ENCODE peak calls at places on chromosomes 3 and 15, in six cellular contexts. One of them, this sample, is unnamed.

GRCh38 chr15:33154366-33155166 is 39.9 kb downstream of the FMN1 start:
- DNase-seq in suprapubic skin: no peak
- DNase-seq in tibial nerve: peak; percentile 14
- DNase-seq in stomach: no peak
- DNase-seq in A549: no peak
- DNase-seq in sigmoid colon: peak; percentile 76
- DNase-seq in this sample: no peak

GRCh38 chr3:177514341-177515193 is 317.3 kb upstream of the TBL1XR1 start:
- DNase-seq in suprapubic skin: no peak
- DNase-seq in tibial nerve: no peak
- DNase-seq in stomach: no peak
- DNase-seq in A549: no peak
- DNase-seq in sigmoid colon: no peak
- DNase-seq in this sample: no peak

GRCh38 chr3:188700497-188700896 is 471.3 kb upstream of the TPRG1 start:
- DNase-seq in suprapubic skin: no peak
- DNase-seq in tibial nerve: no peak
- DNase-seq in stomach: no peak
- DNase-seq in A549: no peak
- DNase-seq in sigmoid colon: no peak
- DNase-seq in this sample: no peak

GRCh38 chr3:171132873-171133272 is 106.4 kb upstream of the SLC2A2 start:
- DNase-seq in suprapubic skin: no peak
- DNase-seq in tibial nerve: no peak
- DNase-seq in stomach: no peak
- DNase-seq in A549: no peak
- DNase-seq in sigmoid colon: no peak
- DNase-seq in this sample: no peak

GRCh38 chr15:81155375-81156218 is 21.5 kb downstream of the CFAP161 start:
- DNase-seq in suprapubic skin: peak; percentile 77
- DNase-seq in tibial nerve: no peak
- DNase-seq in stomach: peak; percentile 36
- DNase-seq in A549: peak; percentile 69
- DNase-seq in sigmoid colon: peak; percentile 78
- DNase-seq in this sample: no peak

GRCh38 chr3:29128004-29128403 is 152.9 kb upstream of the RBMS3 start:
- DNase-seq in suprapubic skin: no peak
- DNase-seq in tibial nerve: no peak
- DNase-seq in stomach: no peak
- DNase-seq in A549: no peak
- DNase-seq in sigmoid colon: no peak
- DNase-seq in this sample: no peak

GRCh38 chr3:115800489-115801080 is 177.3 kb downstream of the GAP43 start:
- DNase-seq in suprapubic skin: no peak
- DNase-seq in tibial nerve: no peak
- DNase-seq in stomach: no peak
- DNase-seq in A549: peak; percentile 76
- DNase-seq in sigmoid colon: no peak
- DNase-seq in this sample: no peak

GRCh38 chr3:138434875-138435772 is 708 bp downstream of the ESYT3 start:
- DNase-seq in suprapubic skin: peak; percentile 63
- DNase-seq in tibial nerve: no peak
- DNase-seq in stomach: no peak
- DNase-seq in A549: peak; percentile 6
- DNase-seq in sigmoid colon: no peak
- DNase-seq in this sample: no peak

GRCh38 chr15:57251308-57251707 is 125.0 kb upstream of the CGNL1 start:
- DNase-seq in suprapubic skin: no peak
- DNase-seq in tibial nerve: no peak
- DNase-seq in stomach: no peak
- DNase-seq in A549: no peak
- DNase-seq in sigmoid colon: no peak
- DNase-seq in this sample: no peak

GRCh38 chr3:126259411-126260391 is 79.3 kb upstream of the ALDH1L1 start:
- DNase-seq in suprapubic skin: no peak
- DNase-seq in tibial nerve: no peak
- DNase-seq in stomach: peak; percentile 69
- DNase-seq in A549: peak; percentile 15
- DNase-seq in sigmoid colon: peak; percentile 85
- DNase-seq in this sample: peak; percentile 92

GRCh38 chr3:20073683-20074082 is 33.4 kb downstream of the KAT2B start:
- DNase-seq in suprapubic skin: no peak
- DNase-seq in tibial nerve: no peak
- DNase-seq in stomach: no peak
- DNase-seq in A549: no peak
- DNase-seq in sigmoid colon: no peak
- DNase-seq in this sample: no peak

GRCh38 chr15:58182460-58183163 is 44.4 kb downstream of the AQP9 start:
- DNase-seq in suprapubic skin: no peak
- DNase-seq in tibial nerve: no peak
- DNase-seq in stomach: peak; percentile 31
- DNase-seq in A549: peak; percentile 65
- DNase-seq in sigmoid colon: no peak
- DNase-seq in this sample: no peak

GRCh38 chr3:46429250-46429649 is 22.2 kb downstream of the CCRL2 start:
- DNase-seq in suprapubic skin: no peak
- DNase-seq in tibial nerve: no peak
- DNase-seq in stomach: no peak
- DNase-seq in A549: no peak
- DNase-seq in sigmoid colon: no peak
- DNase-seq in this sample: no peak

GRCh38 chr3:72341380-72341770 is 506.9 kb downstream of the SHQ1 start:
- DNase-seq in suprapubic skin: no peak
- DNase-seq in tibial nerve: no peak
- DNase-seq in stomach: no peak
- DNase-seq in A549: no peak
- DNase-seq in sigmoid colon: no peak
- DNase-seq in this sample: no peak

GRCh38 chr3:72341943-72342342 is 506.3 kb downstream of the SHQ1 start:
- DNase-seq in suprapubic skin: no peak
- DNase-seq in tibial nerve: no peak
- DNase-seq in stomach: no peak
- DNase-seq in A549: no peak
- DNase-seq in sigmoid colon: no peak
- DNase-seq in this sample: no peak

GRCh38 chr3:72342450-72342849 is 505.8 kb downstream of the SHQ1 start:
- DNase-seq in suprapubic skin: no peak
- DNase-seq in tibial nerve: no peak
- DNase-seq in stomach: no peak
- DNase-seq in A549: no peak
- DNase-seq in sigmoid colon: no peak
- DNase-seq in this sample: no peak

GRCh38 chr3:72344256-72345046 is 503.8 kb downstream of the SHQ1 start:
- DNase-seq in suprapubic skin: no peak
- DNase-seq in tibial nerve: no peak
- DNase-seq in stomach: no peak
- DNase-seq in A549: no peak
- DNase-seq in sigmoid colon: no peak
- DNase-seq in this sample: no peak

DNA sequence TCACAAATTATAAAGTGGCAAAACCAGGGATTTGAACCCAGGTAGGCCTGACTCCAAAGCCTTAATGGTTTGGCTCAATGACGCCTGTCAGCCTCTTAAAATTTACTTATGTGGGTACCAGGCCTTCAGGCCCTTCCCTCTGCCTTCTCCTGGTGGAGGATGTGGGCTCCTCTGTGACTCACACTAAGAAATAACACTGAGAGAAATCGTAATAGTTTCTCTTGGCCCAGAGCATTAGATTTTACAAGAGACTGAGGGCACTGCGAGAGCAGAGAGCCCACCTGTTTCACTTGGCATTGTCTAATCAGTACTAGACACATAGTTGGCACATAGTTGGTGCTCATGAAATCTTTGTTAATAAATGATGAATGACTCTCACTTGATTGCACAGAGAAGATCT is 505.2 kb downstream of the SHQ1 start:
- DNase-seq in suprapubic skin: no peak
- DNase-seq in tibial nerve: no peak
- DNase-seq in stomach: no peak
- DNase-seq in A549: no peak
- DNase-seq in sigmoid colon: no peak
- DNase-seq in this sample: no peak
- H3K4me1 ChIP-seq in suprapubic skin: peaks cover 50% of the 10 kb centered on the region
- H3K4me1 ChIP-seq in tibial nerve: no peaks in the 10 kb centered on the region
- H3K4me1 ChIP-seq in stomach: peaks cover 40% of the 10 kb centered on the region
- H3K4me1 ChIP-seq in A549: peaks cover 16% of the 10 kb centered on the region
- H3K4me1 ChIP-seq in sigmoid colon: peaks cover 33% of the 10 kb centered on the region
- H3K4me1 ChIP-seq in this sample: peaks cover 62% of the 10 kb centered on the region

DNA sequence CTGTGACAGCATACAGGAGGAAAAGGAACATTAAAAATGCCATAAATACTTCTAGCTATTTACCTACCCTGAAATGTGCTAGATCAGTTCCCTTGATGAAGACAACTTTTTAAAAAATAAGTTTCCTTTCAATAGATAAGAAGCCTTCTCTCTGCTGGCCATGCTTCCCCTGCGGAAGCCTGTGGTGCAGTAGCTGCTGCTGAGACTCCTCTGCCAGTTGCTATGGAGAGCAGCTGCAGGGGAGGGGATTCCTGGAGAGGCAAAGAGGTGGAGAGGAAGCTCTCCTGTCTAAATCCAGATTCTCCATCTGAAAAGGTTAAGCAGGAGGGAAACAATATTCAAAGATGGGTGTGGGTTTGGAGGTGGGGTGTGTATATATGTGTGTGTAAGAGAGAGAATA is 69.8 kb upstream of the BFSP2 start:
- DNase-seq in suprapubic skin: no peak
- DNase-seq in tibial nerve: no peak
- DNase-seq in stomach: no peak
- DNase-seq in A549: no peak
- DNase-seq in sigmoid colon: no peak
- DNase-seq in this sample: no peak
- TF ChIP-seq EP300 in suprapubic skin: no peak
- TF ChIP-seq EP300 in tibial nerve: no peak
- TF ChIP-seq EP300 in stomach: no peak
- TF ChIP-seq EP300 in A549: no peak
- TF ChIP-seq EP300 in sigmoid colon: no peak
- TF ChIP-seq EP300 in this sample: no peak

GRCh38 chr3:72733676-72734075 is 114.6 kb downstream of the SHQ1 start:
- DNase-seq in suprapubic skin: no peak
- DNase-seq in tibial nerve: no peak
- DNase-seq in stomach: no peak
- DNase-seq in A549: no peak
- DNase-seq in sigmoid colon: no peak
- DNase-seq in this sample: no peak

GRCh38 chr3:72744330-72744729 is 103.9 kb downstream of the SHQ1 start:
- DNase-seq in suprapubic skin: no peak
- DNase-seq in tibial nerve: no peak
- DNase-seq in stomach: no peak
- DNase-seq in A549: no peak
- DNase-seq in sigmoid colon: no peak
- DNase-seq in this sample: no peak

GRCh38 chr3:72739521-72740466 is 108.5 kb downstream of the SHQ1 start:
- DNase-seq in suprapubic skin: no peak
- DNase-seq in tibial nerve: no peak
- DNase-seq in stomach: no peak
- DNase-seq in A549: peak; percentile 35
- DNase-seq in sigmoid colon: no peak
- DNase-seq in this sample: no peak

GRCh38 chr3:72738752-72739520 is 109.3 kb downstream of the SHQ1 start:
- DNase-seq in suprapubic skin: no peak
- DNase-seq in tibial nerve: no peak
- DNase-seq in stomach: peak; percentile 50
- DNase-seq in A549: peak; percentile 23
- DNase-seq in sigmoid colon: no peak
- DNase-seq in this sample: no peak
- H3K4me3 ChIP-seq in suprapubic skin: peak overlapping the region; percentile 50
- H3K4me3 ChIP-seq in tibial nerve: peak overlapping the region; percentile 15
- H3K4me3 ChIP-seq in stomach: peak overlapping the region; percentile 50
- H3K4me3 ChIP-seq in A549: peak overlapping the region; percentile 48
- H3K4me3 ChIP-seq in sigmoid colon: peak overlapping the region; percentile 6
- H3K4me3 ChIP-seq in this sample: peak overlapping the region; percentile 54

DNA sequence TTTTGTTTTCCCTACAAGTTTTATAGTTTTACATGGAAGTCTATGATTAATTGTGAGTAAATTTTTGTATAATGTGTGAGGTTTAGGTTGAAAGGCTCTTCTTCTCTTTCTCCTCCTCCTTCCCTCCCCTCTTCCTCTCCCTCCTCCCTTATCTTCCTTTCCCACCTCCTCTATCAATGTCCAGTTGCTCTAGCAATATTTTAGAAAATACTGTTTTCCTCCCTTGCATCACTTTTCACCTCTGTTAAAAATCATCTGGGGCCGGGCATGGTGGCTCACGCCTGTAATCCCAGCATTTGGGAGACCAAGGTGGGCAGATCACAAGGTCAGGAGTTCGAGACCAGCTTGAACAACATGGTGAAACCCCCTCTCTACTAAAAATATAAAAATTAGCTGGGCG is 119.4 kb downstream of the FNDC3B start:
- DNase-seq in suprapubic skin: no peak
- DNase-seq in tibial nerve: no peak
- DNase-seq in stomach: no peak
- DNase-seq in A549: no peak
- DNase-seq in sigmoid colon: no peak
- DNase-seq in this sample: no peak
- H3K4me1 ChIP-seq in suprapubic skin: peaks cover 49% of the 10 kb centered on the region
- H3K4me1 ChIP-seq in tibial nerve: no peaks in the 10 kb centered on the region
- H3K4me1 ChIP-seq in stomach: peaks cover 68% of the 10 kb centered on the region
- H3K4me1 ChIP-seq in A549: peaks cover 92% of the 10 kb centered on the region
- H3K4me1 ChIP-seq in sigmoid colon: peaks cover 50% of the 10 kb centered on the region
- H3K4me1 ChIP-seq in this sample: peaks cover 67% of the 10 kb centered on the region

This sample was measured in esophagus muscularis mucosa.